ENCODE peak calls at places on chromosome 22, in six cellular contexts. M, P, Y, L, S and H are unnamed samples.

GRCh38 chr22:35148381-35148780 is 82.4 kb downstream of the ISX start:
- DNase-seq in S (no peak), L (no peak), M (no peak), P (no peak), Y (no peak), H (no peak)

GRCh38 chr22:45318558-45319318 is 9.0 kb downstream of the FAM118A start:
- DNase-seq in S (no peak), Y (peak; percentile 65), M (peak; percentile 78), L (peak; percentile 65), P (no peak), H (peak; percentile 37)

GRCh38 chr22:47092896-47093311 is 330.5 kb downstream of the TBC1D22A start:
- DNase-seq in P (peak; percentile 58), Y (peak; percentile 72), M (no peak), S (peak; percentile 47), L (no peak), H (peak; percentile 75)

GRCh38 chr22:37569009-37569920 is 9.0 kb downstream of the CDC42EP1 start:
- DNase-seq in M (no peak), S (no peak), L (no peak), P (no peak), Y (no peak), H (no peak)

GRCh38 chr22:31728857-31729256 is 21.1 kb downstream of the PRR14L start:
- DNase-seq in Y (no peak), L (no peak), M (no peak), P (no peak), S (no peak), H (no peak)

GRCh38 chr22:16933274-16933923 is 74.6 kb downstream of the GAB4 start:
- DNase-seq in M (no peak), S (no peak), Y (no peak), L (no peak), P (no peak), H (no peak)

GRCh38 chr22:24244144-24244787 is 616 bp downstream of the GGT5 start:
- DNase-seq in M (no peak), S (peak; percentile 60), L (no peak), Y (peak; percentile 70), P (no peak), H (peak; percentile 42)

GRCh38 chr22:19517919-19518567 is 6.2 kb downstream of the CLDN5 start:
- DNase-seq in Y (no peak), M (no peak), L (no peak), P (no peak), S (no peak), H (no peak)

GRCh38 chr22:47147572-47147971 is 385.1 kb downstream of the TBC1D22A start:
- DNase-seq in M (no peak), Y (no peak), P (no peak), L (no peak), S (no peak), H (no peak)

GRCh38 chr22:20312396-20313191 is 7.3 kb downstream of the DGCR6L start:
- DNase-seq in S (no peak), L (no peak), M (no peak), P (no peak), Y (no peak), H (no peak)

GRCh38 chr22:36306227-36306626 is 53.3 kb downstream of the APOL1 start:
- DNase-seq in P (no peak), S (no peak), Y (no peak), L (no peak), M (no peak), H (no peak)

GRCh38 chr22:37604875-37605274 is 3.8 kb upstream of the GGA1 start:
- DNase-seq in M (peak; percentile 79), S (no peak), L (peak; percentile 68), P (no peak), Y (no peak), H (no peak)

GRCh38 chr22:29030618-29031235 is 30.9 kb downstream of the C22orf31 start:
- DNase-seq in P (peak; percentile 50), S (peak; percentile 48), L (peak; percentile 19), Y (peak; percentile 77), M (no peak), H (peak; percentile 59)

GRCh38 chr22:39444247-39444800 is 12.5 kb upstream of the MGAT3 start:
- DNase-seq in P (no peak), L (no peak), S (no peak), Y (no peak), M (no peak), H (no peak)

GRCh38 chr22:27627444-27627833 is 174.1 kb downstream of the MN1 start:
- DNase-seq in Y (no peak), P (no peak), L (no peak), S (no peak), M (no peak), H (no peak)

GRCh38 chr22:38981005-38981658 is 1.0 kb upstream of the APOBEC3B start:
- DNase-seq in L (peak; percentile 49), P (no peak), Y (peak; percentile 27), M (peak; percentile 28), S (no peak), H (peak; percentile 8)

GRCh38 chr22:44545773-44546172 is 47.7 kb upstream of the RTL6 start:
- DNase-seq in P (no peak), L (no peak), M (no peak), S (no peak), Y (no peak), H (no peak)

GRCh38 chr22:37043828-37044538 is 7.6 kb upstream of the KCTD17 start:
- DNase-seq in S (no peak), Y (peak; percentile 31), P (peak; percentile 63), M (peak; percentile 69), L (peak; percentile 76), H (peak; percentile 25)

GRCh38 chr22:30041881-30042280 is 38.4 kb upstream of the HORMAD2 start:
- DNase-seq in P (no peak), S (no peak), M (no peak), L (no peak), Y (no peak), H (no peak)

GRCh38 chr22:19045094-19045493 is 77.1 kb downstream of the DGCR2 start:
- DNase-seq in L (no peak), S (no peak), Y (no peak), P (no peak), M (no peak), H (no peak)

GRCh38 chr22:19473578-19473977 is 5.4 kb downstream of the UFD1 start:
- DNase-seq in S (no peak), P (no peak), L (peak; percentile 14), Y (no peak), M (no peak), H (no peak)

GRCh38 chr22:32324505-32325415 is 32.9 kb upstream of the RFPL3 start:
- DNase-seq in M (no peak), P (no peak), S (no peak), L (no peak), Y (no peak), H (no peak)

GRCh38 chr22:38353701-38354100 is 36.5 kb upstream of the CSNK1E start:
- DNase-seq in P (no peak), Y (no peak), S (no peak), M (no peak), L (no peak), H (no peak)

GRCh38 chr22:48366591-48366990 is 1461.1 kb downstream of the BRD1 start:
- DNase-seq in P (no peak), Y (no peak), M (no peak), S (no peak), L (no peak), H (no peak)

GRCh38 chr22:42962295-42963230 is 52.4 kb downstream of the PACSIN2 start:
- DNase-seq in L (no peak), S (no peak), M (no peak), Y (peak; percentile 59), P (no peak), H (peak; percentile 35)

GRCh38 chr22:37803195-37803635 is 4.5 kb upstream of the GCAT start:
- DNase-seq in L (no peak), P (no peak), S (no peak), Y (no peak), M (no peak), H (no peak)

GRCh38 chr22:48574776-48575566 is 1252.7 kb downstream of the BRD1 start:
- DNase-seq in L (peak; percentile 67), Y (no peak), S (no peak), M (no peak), P (no peak), H (peak; percentile 49)

GRCh38 chr22:39785232-39785631 is 108.3 kb downstream of the ENTHD1 start:
- DNase-seq in M (peak; percentile 7), S (no peak), Y (no peak), P (no peak), L (no peak), H (no peak)